ENCODE peak calls at places on chromosome 10, in four cellular contexts. O is CD8-positive, alpha-beta T cell; R is MM.1S; E is psoas muscle. G is an unnamed sample. For H3K4me1, the result is how much of the 10 kb centered on the place peaks cover.

GRCh38 chr10:64537931-64538330 is 1016.7 kb downstream of the REEP3 start:
- DNase-seq in R (no peak), O (no peak), E (no peak), G (no peak)

GRCh38 chr10:84334806-84335205 is 6.4 kb downstream of the CCSER2 start:
- DNase-seq in E (no peak), R (no peak), O (no peak), G (no peak)

GRCh38 chr10:99285846-99286245 is 43.3 kb upstream of the CNNM1 start:
- DNase-seq in E (no peak), O (no peak), R (no peak), G (no peak)

GRCh38 chr10:105857284-105858264 is 1216.5 kb downstream of the SORCS3 start:
- DNase-seq in R (no peak), O (no peak), E (no peak), G (no peak)

GRCh38 chr10:130487562-130487961 is 351.4 kb downstream of the GLRX3 start:
- DNase-seq in R (no peak), O (no peak), E (no peak), G (peak)

GRCh38 chr10:97005349-97005748 is 173.3 kb downstream of the LCOR start:
- DNase-seq in E (no peak), R (no peak), O (no peak), G (no peak)

GRCh38 chr10:89360153-89360552 is 17.7 kb upstream of the IFIT1B start:
- DNase-seq in R (no peak), E (no peak), O (no peak), G (no peak)

GRCh38 chr10:128382225-128382624 is 256.0 kb upstream of the MKI67 start:
- DNase-seq in E (no peak), O (no peak), R (no peak), G (no peak)

GRCh38 chr10:5996696-5997095 is 19.4 kb upstream of the IL15RA start:
- DNase-seq in O (no peak), R (no peak), E (no peak), G (peak)

GRCh38 chr10:4617626-4618025 is 208.4 kb upstream of the AKR1E2 start:
- DNase-seq in E (no peak), R (no peak), O (no peak), G (no peak)

DNA sequence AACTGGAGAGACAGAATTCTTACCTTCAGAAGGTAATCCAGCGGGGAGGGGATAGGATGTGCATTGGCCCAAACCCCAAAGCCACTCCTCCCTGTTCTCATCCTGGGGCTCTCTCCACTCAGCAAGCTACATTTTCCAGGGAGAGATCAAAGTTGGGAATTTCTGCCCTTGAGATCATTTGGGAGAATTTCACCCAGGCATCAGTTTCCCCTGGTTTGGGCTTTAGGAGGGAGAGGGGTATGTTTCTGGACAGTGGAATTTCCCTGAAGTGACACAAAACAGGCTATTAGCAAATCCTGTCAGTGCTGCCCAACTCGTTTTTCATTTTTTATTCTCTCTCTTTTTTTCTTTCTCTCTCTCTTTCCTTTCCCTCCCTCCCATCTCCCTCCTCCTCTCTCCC is 35.7 kb downstream of the CYP17A1 start:
- DNase-seq in E (no peak), O (no peak), R (no peak), G (no peak)
- H3K4me1 ChIP-seq in E (half or more), O (under half), R (under half), G (under half)

DNA sequence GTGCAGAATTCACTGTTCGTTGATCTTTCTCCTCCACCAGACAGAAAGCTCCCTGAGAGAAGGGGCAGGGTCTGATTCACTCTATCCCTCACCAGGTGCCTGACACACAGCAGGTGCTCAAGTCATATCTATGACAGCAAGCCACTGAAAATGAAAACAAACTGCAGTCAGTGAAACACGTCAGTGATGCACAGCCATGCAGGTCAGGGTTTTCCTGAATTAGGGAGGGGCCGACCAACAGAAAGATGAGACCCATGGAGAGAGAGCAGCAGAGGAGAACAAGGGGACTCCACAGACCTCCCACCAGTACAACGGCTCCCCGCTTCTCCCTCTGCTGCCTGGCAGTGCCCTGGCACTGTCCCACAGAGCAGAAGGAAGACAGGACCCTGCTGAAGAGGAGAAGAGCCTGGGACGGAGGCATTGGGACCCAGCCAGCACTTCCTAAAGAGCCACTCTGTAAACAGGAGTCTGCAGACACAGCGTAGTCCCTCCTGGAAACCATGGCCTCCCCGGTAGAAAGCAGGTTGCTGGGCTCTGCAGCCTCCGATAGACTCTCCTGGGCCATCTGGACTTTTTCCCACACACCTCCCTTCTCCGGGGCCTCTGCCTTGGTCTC is 50.3 kb downstream of the FAM53B start:
- DNase-seq in E (no peak), R (peak), O (no peak), G (no peak)
- H3K4me1 ChIP-seq in E (half or more), R (under half), O (half or more), G (under half)

DNA sequence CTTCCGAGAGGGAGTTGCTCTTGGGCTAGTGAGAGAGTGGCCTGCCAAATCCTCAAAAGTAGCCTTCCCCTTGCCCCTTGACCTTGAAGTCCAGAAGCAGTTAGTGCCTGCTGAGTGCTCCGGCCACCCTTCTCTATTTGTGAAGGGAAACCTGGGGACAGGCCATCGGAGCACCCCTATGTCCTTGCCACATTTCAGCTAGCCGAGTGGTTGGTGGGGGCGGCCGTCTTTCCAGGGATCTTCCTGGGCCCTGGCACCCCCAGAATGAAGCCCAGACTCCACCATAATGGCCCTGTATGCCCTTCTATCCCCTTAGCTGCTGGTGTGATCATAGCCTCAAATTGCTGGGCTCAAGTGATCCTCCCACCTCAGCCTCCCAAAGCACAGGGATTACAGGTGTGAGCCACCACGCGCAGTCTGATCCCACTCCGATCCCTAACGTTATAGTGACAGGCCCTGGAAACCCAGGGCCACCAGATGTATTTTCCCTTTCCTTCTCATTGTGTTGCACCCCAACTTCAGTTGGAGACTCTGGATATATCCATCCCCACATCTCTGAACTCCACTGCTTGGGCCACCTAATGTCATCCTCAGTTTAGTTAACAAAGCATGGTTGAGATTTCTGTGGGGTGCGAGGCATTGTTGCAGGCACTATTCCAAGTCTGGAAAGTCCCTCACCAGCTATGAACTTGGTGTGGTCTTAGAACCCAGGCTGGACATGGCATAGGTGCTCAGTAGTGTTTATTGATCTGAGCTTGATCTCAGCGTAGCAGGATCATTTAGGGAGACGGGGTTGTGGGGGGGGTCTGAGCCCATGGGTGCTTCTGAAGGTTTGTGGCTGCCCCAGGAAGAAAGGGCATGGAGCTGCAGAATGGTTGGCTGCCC is 1.6 kb downstream of the TSPAN14 start:
- DNase-seq in R (no peak), O (no peak), E (no peak), G (no peak)
- H3K4me1 ChIP-seq in R (under half), O (half or more), E (under half), G (half or more)

GRCh38 chr10:110862961-110863360 is 8.8 kb upstream of the PDCD4 start:
- DNase-seq in R (no peak), O (no peak), E (no peak), G (no peak)

GRCh38 chr10:110860576-110861241 is 11.0 kb upstream of the PDCD4 start:
- DNase-seq in O (peak), R (peak), E (no peak), G (no peak)

GRCh38 chr10:110861476-110861875 is 10.3 kb upstream of the PDCD4 start:
- DNase-seq in E (no peak), R (no peak), O (no peak), G (no peak)

GRCh38 chr10:110863361-110863760 is 8.4 kb upstream of the PDCD4 start:
- DNase-seq in E (no peak), R (no peak), O (no peak), G (no peak)

DNA sequence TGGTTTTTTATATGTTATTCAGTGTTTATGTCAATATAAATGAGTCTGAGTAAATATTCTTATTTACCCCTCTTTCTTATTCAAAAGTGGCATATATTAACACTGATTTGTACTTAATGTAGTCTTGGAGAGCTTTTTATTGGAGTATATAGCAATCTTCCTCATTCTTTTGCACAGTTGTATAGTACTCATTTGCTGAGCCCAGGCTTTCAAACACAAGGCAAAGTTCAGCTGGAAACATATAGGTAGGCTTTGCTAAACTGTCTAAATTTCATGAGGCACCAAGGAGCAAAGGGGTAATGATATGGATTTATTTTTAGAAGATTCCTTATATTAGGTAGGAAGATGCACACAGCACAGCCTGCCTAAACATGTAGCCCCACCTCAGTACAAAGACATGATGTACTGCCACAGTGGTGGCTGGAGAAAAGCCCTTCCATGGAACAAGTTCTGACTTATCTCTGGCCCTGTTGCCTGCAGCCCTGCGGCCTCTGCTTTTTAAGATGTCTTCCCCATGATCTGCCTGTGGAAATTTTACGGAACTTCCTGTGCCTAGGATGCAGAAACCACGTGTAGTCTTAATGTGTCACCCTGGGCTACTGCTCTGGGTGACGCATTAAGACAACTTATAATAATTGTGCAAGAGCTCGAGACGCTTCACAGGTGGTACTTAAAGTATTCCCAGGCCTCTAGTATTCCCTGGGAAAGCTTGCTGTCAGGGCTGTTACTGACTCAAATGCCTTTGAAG is 9.6 kb upstream of the PDCD4 start:
- DNase-seq in R (no peak), O (no peak), E (no peak), G (no peak)
- H3K4me1 ChIP-seq in R (half or more), O (half or more), E (under half), G (under half)

GRCh38 chr10:35447693-35448407 is 111.5 kb downstream of the CCNY start:
- DNase-seq in E (no peak), R (no peak), O (peak), G (peak)

GRCh38 chr10:35451103-35452016 is 115.1 kb downstream of the CCNY start:
- DNase-seq in E (no peak), R (no peak), O (no peak), G (no peak)

GRCh38 chr10:35448687-35449662 is 112.7 kb downstream of the CCNY start:
- DNase-seq in O (no peak), R (no peak), E (no peak), G (no peak)

GRCh38 chr10:35452847-35453246 is 116.5 kb downstream of the CCNY start:
- DNase-seq in E (no peak), O (no peak), R (no peak), G (no peak)

GRCh38 chr10:35449944-35450343 is 113.6 kb downstream of the CCNY start:
- DNase-seq in R (no peak), E (no peak), O (no peak), G (no peak)
- H3K4me1 ChIP-seq in R (under half), E (half or more), O (half or more), G (under half)

DNA sequence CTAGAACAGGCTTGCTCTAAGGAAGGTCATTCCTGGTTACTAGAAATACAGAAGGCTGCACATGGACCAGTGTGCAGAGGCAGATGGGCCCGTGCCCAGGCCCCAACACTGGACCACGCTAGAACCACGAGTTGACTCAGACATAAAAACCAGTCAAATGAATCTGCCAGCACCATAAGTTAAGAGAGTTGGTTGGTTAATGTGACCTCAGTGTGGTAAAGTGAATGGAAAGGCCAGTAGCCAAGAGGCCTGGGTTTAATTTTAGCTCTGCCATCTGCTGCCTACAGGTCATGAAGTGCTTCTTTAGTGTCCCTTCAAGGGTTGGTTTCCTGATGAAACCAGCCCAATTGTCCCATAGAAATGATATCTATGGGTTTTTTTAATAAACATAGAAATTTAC is 329.6 kb upstream of the NRP1 start:
- DNase-seq in E (no peak), O (no peak), R (no peak), G (no peak)
- H3K4me1 ChIP-seq in E (under half), O (under half), R (under half), G (under half)

GRCh38 chr10:119283818-119284217 is 76.4 kb downstream of the GRK5 start:
- DNase-seq in O (no peak), E (no peak), R (peak), G (no peak)
- H3K4me1 ChIP-seq in O (half or more), E (half or more), R (under half), G (under half)

GRCh38 chr10:80741278-80741677 is 203.6 kb downstream of the SH2D4B start:
- DNase-seq in R (no peak), O (no peak), E (no peak), G (no peak)
- H3K4me1 ChIP-seq in R (under half), O (under half), E (under half), G (under half)

GRCh38 chr10:101295266-101295665 is 58.7 kb upstream of the BTRC start:
- DNase-seq in O (no peak), E (no peak), R (no peak), G (no peak)

GRCh38 chr10:101301111-101301731 is 52.7 kb upstream of the BTRC start:
- DNase-seq in O (no peak), R (peak), E (peak), G (peak)

GRCh38 chr10:101294109-101294508 is 59.9 kb upstream of the BTRC start:
- DNase-seq in R (no peak), E (no peak), O (no peak), G (no peak)

GRCh38 chr10:101299211-101299610 is 54.8 kb upstream of the BTRC start:
- DNase-seq in O (no peak), R (no peak), E (no peak), G (no peak)

GRCh38 chr10:101297901-101298451 is 56.0 kb upstream of the BTRC start:
- DNase-seq in O (peak), R (peak), E (peak), G (peak)
- H3K4me1 ChIP-seq in O (under half), R (under half), E (under half), G (under half)

G was measured in neural progenitor cell.